ENCODE peak calls at places on chromosomes 7 and 10, in seven cellular contexts. One of them, this sample, is unnamed.

GRCh38 chr10:96858038-96858705 is 26.1 kb downstream of the LCOR start:
- DNase-seq in A549: no peak
- DNase-seq in psoas muscle: no peak
- DNase-seq in coronary artery: no peak
- DNase-seq in astrocyte of the cerebellum: no peak
- DNase-seq in GM06990: no peak
- DNase-seq in OCI-LY7: no peak
- DNase-seq in this sample: no peak

GRCh38 chr10:75197906-75198305 is 12.7 kb upstream of the VDAC2 start:
- DNase-seq in A549: no peak
- DNase-seq in psoas muscle: no peak
- DNase-seq in coronary artery: no peak
- DNase-seq in astrocyte of the cerebellum: no peak
- DNase-seq in GM06990: no peak
- DNase-seq in OCI-LY7: no peak
- DNase-seq in this sample: no peak

GRCh38 chr10:12041766-12042408 is 722 bp downstream of the UPF2 start:
- DNase-seq in A549: peak
- DNase-seq in psoas muscle: no peak
- DNase-seq in coronary artery: no peak
- DNase-seq in astrocyte of the cerebellum: no peak
- DNase-seq in GM06990: peak
- DNase-seq in OCI-LY7: peak
- DNase-seq in this sample: no peak

GRCh38 chr7:135109976-135110375 is 37.9 kb upstream of the TMEM140 start:
- DNase-seq in A549: no peak
- DNase-seq in psoas muscle: no peak
- DNase-seq in coronary artery: no peak
- DNase-seq in astrocyte of the cerebellum: no peak
- DNase-seq in GM06990: no peak
- DNase-seq in OCI-LY7: no peak
- DNase-seq in this sample: no peak

GRCh38 chr7:107564553-107565298 is 955 bp downstream of the DUS4L start:
- DNase-seq in A549: peak
- DNase-seq in psoas muscle: no peak
- DNase-seq in coronary artery: no peak
- DNase-seq in astrocyte of the cerebellum: peak
- DNase-seq in GM06990: no peak
- DNase-seq in OCI-LY7: peak
- DNase-seq in this sample: peak

GRCh38 chr7:41334071-41334862 is 368.6 kb downstream of the INHBA start:
- DNase-seq in A549: no peak
- DNase-seq in psoas muscle: no peak
- DNase-seq in coronary artery: no peak
- DNase-seq in astrocyte of the cerebellum: no peak
- DNase-seq in GM06990: no peak
- DNase-seq in OCI-LY7: no peak
- DNase-seq in this sample: no peak

GRCh38 chr10:52883996-52884871 is 111.7 kb upstream of the MBL2 start:
- DNase-seq in A549: peak
- DNase-seq in psoas muscle: no peak
- DNase-seq in coronary artery: no peak
- DNase-seq in astrocyte of the cerebellum: peak
- DNase-seq in GM06990: peak
- DNase-seq in OCI-LY7: peak
- DNase-seq in this sample: peak

GRCh38 chr10:97612386-97612785 is 20.9 kb downstream of the MORN4 start:
- DNase-seq in A549: peak
- DNase-seq in psoas muscle: no peak
- DNase-seq in coronary artery: no peak
- DNase-seq in astrocyte of the cerebellum: peak
- DNase-seq in GM06990: no peak
- DNase-seq in OCI-LY7: peak
- DNase-seq in this sample: no peak

GRCh38 chr7:117285821-117286220 is 37.0 kb downstream of the WNT2 start:
- DNase-seq in A549: no peak
- DNase-seq in psoas muscle: no peak
- DNase-seq in coronary artery: no peak
- DNase-seq in astrocyte of the cerebellum: no peak
- DNase-seq in GM06990: no peak
- DNase-seq in OCI-LY7: no peak
- DNase-seq in this sample: no peak

GRCh38 chr10:129345763-129346162 is 121.3 kb upstream of the MGMT start:
- DNase-seq in A549: no peak
- DNase-seq in psoas muscle: no peak
- DNase-seq in coronary artery: no peak
- DNase-seq in astrocyte of the cerebellum: no peak
- DNase-seq in GM06990: no peak
- DNase-seq in OCI-LY7: no peak
- DNase-seq in this sample: no peak

GRCh38 chr7:44587843-44588711 is 6.0 kb upstream of the TMED4 start:
- DNase-seq in A549: peak
- DNase-seq in psoas muscle: no peak
- DNase-seq in coronary artery: no peak
- DNase-seq in astrocyte of the cerebellum: peak
- DNase-seq in GM06990: no peak
- DNase-seq in OCI-LY7: peak
- DNase-seq in this sample: peak

GRCh38 chr7:120053390-120053961 is 219.5 kb upstream of the KCND2 start:
- DNase-seq in A549: no peak
- DNase-seq in psoas muscle: no peak
- DNase-seq in coronary artery: no peak
- DNase-seq in astrocyte of the cerebellum: peak
- DNase-seq in GM06990: no peak
- DNase-seq in OCI-LY7: no peak
- DNase-seq in this sample: peak

GRCh38 chr10:7189909-7190308 is 220.9 kb downstream of the SFMBT2 start:
- DNase-seq in A549: no peak
- DNase-seq in psoas muscle: no peak
- DNase-seq in coronary artery: no peak
- DNase-seq in astrocyte of the cerebellum: no peak
- DNase-seq in GM06990: no peak
- DNase-seq in OCI-LY7: no peak
- DNase-seq in this sample: no peak

GRCh38 chr7:46146454-46147255 is 225.6 kb upstream of the IGFBP3 start:
- DNase-seq in A549: peak
- DNase-seq in psoas muscle: no peak
- DNase-seq in coronary artery: no peak
- DNase-seq in astrocyte of the cerebellum: peak
- DNase-seq in GM06990: no peak
- DNase-seq in OCI-LY7: no peak
- DNase-seq in this sample: no peak

GRCh38 chr7:12518920-12519681 is 51.4 kb upstream of the SCIN start:
- DNase-seq in A549: peak
- DNase-seq in psoas muscle: no peak
- DNase-seq in coronary artery: no peak
- DNase-seq in astrocyte of the cerebellum: no peak
- DNase-seq in GM06990: no peak
- DNase-seq in OCI-LY7: no peak
- DNase-seq in this sample: no peak

GRCh38 chr10:77943086-77943901 is 16.7 kb upstream of the DLG5 start:
- DNase-seq in A549: peak
- DNase-seq in psoas muscle: no peak
- DNase-seq in coronary artery: no peak
- DNase-seq in astrocyte of the cerebellum: peak
- DNase-seq in GM06990: no peak
- DNase-seq in OCI-LY7: no peak
- DNase-seq in this sample: peak

GRCh38 chr7:155808551-155809331 is 3.5 kb downstream of the SHH start:
- DNase-seq in A549: peak
- DNase-seq in psoas muscle: no peak
- DNase-seq in coronary artery: no peak
- DNase-seq in astrocyte of the cerebellum: no peak
- DNase-seq in GM06990: no peak
- DNase-seq in OCI-LY7: no peak
- DNase-seq in this sample: no peak

DNA sequence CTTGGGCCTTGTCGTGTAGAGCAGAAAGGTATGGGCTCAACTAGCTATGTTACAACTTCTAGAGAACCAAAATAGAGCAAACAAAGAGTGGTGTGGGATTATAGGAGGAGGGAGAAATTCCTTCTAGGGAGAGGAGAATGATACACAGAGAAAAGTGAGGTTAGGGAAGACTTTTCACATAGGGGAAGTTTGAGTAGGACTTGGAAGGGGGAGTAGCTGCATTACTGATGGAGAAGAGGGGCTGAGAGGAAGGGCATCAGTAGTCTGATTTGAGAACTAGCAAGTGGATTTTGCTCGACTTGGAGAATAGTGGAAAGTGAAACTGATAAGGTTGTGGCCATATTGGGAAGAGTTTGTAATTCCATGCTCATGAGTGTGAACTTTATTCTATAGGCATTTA is 6.1 kb downstream of the NRF1 start:
- DNase-seq in A549: no peak
- DNase-seq in psoas muscle: no peak
- DNase-seq in coronary artery: no peak
- DNase-seq in astrocyte of the cerebellum: no peak
- DNase-seq in GM06990: no peak
- DNase-seq in OCI-LY7: no peak
- DNase-seq in this sample: no peak
- H3K4me3 ChIP-seq in A549: no peak
- H3K4me3 ChIP-seq in psoas muscle: no peak
- H3K4me3 ChIP-seq in coronary artery: no peak
- H3K4me3 ChIP-seq in astrocyte of the cerebellum: no peak
- H3K4me3 ChIP-seq in GM06990: no peak
- H3K4me3 ChIP-seq in OCI-LY7: no peak
- H3K4me3 ChIP-seq in this sample: no peak

DNA sequence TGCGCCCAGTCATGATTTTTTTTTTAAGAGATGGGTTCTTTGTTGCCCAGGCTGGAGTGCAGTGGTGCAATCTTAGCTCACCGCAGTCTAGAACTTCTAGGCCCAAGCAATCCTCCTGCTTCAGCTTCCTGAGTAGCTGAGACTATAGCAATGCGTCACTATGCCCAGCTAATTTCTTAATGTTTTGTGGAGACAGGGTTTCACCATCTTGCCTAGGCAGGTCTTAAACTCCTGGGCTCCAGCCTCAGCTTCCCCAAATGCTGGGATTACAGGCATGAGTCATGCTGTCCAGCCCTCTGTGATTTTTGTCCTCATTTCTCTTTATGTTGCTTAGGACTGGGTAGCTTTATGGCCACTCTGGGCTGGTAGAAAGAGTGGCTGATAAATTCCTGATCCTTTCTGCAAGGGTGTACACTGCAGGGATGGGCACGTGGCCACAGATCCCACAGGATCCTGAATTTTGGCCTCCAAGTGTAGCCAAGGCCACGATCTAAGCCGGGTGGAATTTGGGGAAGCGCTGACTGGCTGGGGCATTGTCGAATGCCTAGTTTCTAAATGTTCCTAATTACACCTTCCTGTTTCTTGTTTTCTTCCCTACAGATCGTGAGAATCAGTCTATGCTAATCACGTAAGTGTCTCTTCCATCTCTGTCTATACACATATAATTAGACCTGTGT is 24.1 kb upstream of the MYH16 start:
- DNase-seq in A549: no peak
- DNase-seq in psoas muscle: no peak
- DNase-seq in coronary artery: no peak
- DNase-seq in astrocyte of the cerebellum: no peak
- DNase-seq in GM06990: no peak
- DNase-seq in OCI-LY7: no peak
- DNase-seq in this sample: no peak
- H3K4me3 ChIP-seq in A549: no peak
- H3K4me3 ChIP-seq in psoas muscle: no peak
- H3K4me3 ChIP-seq in coronary artery: no peak
- H3K4me3 ChIP-seq in astrocyte of the cerebellum: no peak
- H3K4me3 ChIP-seq in GM06990: no peak
- H3K4me3 ChIP-seq in OCI-LY7: no peak
- H3K4me3 ChIP-seq in this sample: no peak

GRCh38 chr10:21525367-21526183 is at the start of gene SKIDA1:
- DNase-seq in A549: peak
- DNase-seq in psoas muscle: peak
- DNase-seq in coronary artery: peak
- DNase-seq in astrocyte of the cerebellum: no peak
- DNase-seq in GM06990: peak
- DNase-seq in OCI-LY7: peak
- DNase-seq in this sample: peak

GRCh38 chr10:21523557-21524008 is 1.9 kb downstream of the SKIDA1 start:
- DNase-seq in A549: no peak
- DNase-seq in psoas muscle: no peak
- DNase-seq in coronary artery: no peak
- DNase-seq in astrocyte of the cerebellum: no peak
- DNase-seq in GM06990: no peak
- DNase-seq in OCI-LY7: no peak
- DNase-seq in this sample: no peak

GRCh38 chr10:21523007-21523406 is 2.5 kb downstream of the SKIDA1 start:
- DNase-seq in A549: peak
- DNase-seq in psoas muscle: no peak
- DNase-seq in coronary artery: no peak
- DNase-seq in astrocyte of the cerebellum: no peak
- DNase-seq in GM06990: no peak
- DNase-seq in OCI-LY7: no peak
- DNase-seq in this sample: no peak

GRCh38 chr10:21524526-21525366 is 736 bp downstream of the SKIDA1 start:
- DNase-seq in A549: peak
- DNase-seq in psoas muscle: no peak
- DNase-seq in coronary artery: no peak
- DNase-seq in astrocyte of the cerebellum: no peak
- DNase-seq in GM06990: no peak
- DNase-seq in OCI-LY7: no peak
- DNase-seq in this sample: no peak

GRCh38 chr10:21524131-21524525 is 1.4 kb downstream of the SKIDA1 start:
- DNase-seq in A549: no peak
- DNase-seq in psoas muscle: no peak
- DNase-seq in coronary artery: no peak
- DNase-seq in astrocyte of the cerebellum: no peak
- DNase-seq in GM06990: no peak
- DNase-seq in OCI-LY7: no peak
- DNase-seq in this sample: no peak
- H3K4me3 ChIP-seq in A549: peak
- H3K4me3 ChIP-seq in psoas muscle: peak
- H3K4me3 ChIP-seq in coronary artery: peak
- H3K4me3 ChIP-seq in astrocyte of the cerebellum: peak
- H3K4me3 ChIP-seq in GM06990: no peak
- H3K4me3 ChIP-seq in OCI-LY7: no peak
- H3K4me3 ChIP-seq in this sample: peak

DNA sequence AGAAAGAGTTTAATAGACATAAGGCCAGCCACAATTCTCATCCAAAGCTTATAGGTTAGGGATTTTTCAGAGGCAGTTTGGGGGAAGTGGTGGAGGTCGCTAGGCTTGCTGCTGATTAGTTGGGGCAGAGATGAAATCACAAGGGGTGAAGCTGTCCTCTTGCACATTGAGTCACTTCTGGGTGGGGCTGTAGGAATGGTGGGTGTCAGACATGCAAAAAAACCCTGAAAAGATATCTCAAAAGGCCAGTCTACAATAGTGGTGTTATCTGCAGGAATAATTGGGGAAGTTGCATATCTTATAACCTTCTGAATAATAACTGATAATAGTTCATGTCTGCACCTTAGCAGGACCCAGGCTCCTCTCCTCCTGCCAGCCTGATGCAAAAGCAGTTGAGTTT is 2.1 kb downstream of the FAM24B start:
- DNase-seq in A549: no peak
- DNase-seq in psoas muscle: no peak
- DNase-seq in coronary artery: no peak
- DNase-seq in astrocyte of the cerebellum: no peak
- DNase-seq in GM06990: no peak
- DNase-seq in OCI-LY7: no peak
- DNase-seq in this sample: no peak
- H3K4me3 ChIP-seq in A549: no peak
- H3K4me3 ChIP-seq in psoas muscle: no peak
- H3K4me3 ChIP-seq in coronary artery: no peak
- H3K4me3 ChIP-seq in astrocyte of the cerebellum: no peak
- H3K4me3 ChIP-seq in GM06990: no peak
- H3K4me3 ChIP-seq in OCI-LY7: no peak
- H3K4me3 ChIP-seq in this sample: no peak

This sample was measured in skeletal muscle cell.